ENCODE peak calls at places on chromosomes 11 and 22, in seven cellular contexts. X is heart left ventricle, D is GM23338, S is lung, Y is tibial nerve, O is endodermal cell, W is foreskin keratinocyte. E is an unnamed sample. For H3K4me1, the result is how much of the 10 kb centered on the place peaks cover.

GRCh38 chr11:100010393-100010792 is 676.7 kb upstream of the ARHGAP42 start:
- DNase-seq in W (no peak), D (peak), Y (no peak), O (peak), S (no peak), X (no peak), E (no peak)

GRCh38 chr11:94851864-94852581 is 83.9 kb downstream of the AMOTL1 start:
- DNase-seq in Y (no peak), X (no peak), O (no peak), S (no peak), W (peak), D (no peak), E (no peak)

GRCh38 chr11:95085117-95085825 is 4.4 kb upstream of the ENDOD1 start:
- DNase-seq in O (no peak), Y (no peak), S (no peak), X (no peak), W (no peak), D (no peak), E (no peak)

GRCh38 chr22:21573293-21573734 is 5.8 kb downstream of the UBE2L3 start:
- DNase-seq in X (no peak), D (no peak), Y (no peak), W (no peak), S (no peak), O (no peak), E (no peak)

GRCh38 chr11:44324787-44325525 is 15.0 kb upstream of the ALX4 start:
- DNase-seq in O (no peak), Y (no peak), X (no peak), S (no peak), W (no peak), D (no peak), E (no peak)

GRCh38 chr11:104984818-104985217 is 16.4 kb upstream of the CASP4 start:
- DNase-seq in D (no peak), W (no peak), O (no peak), Y (no peak), X (no peak), S (no peak), E (no peak)

GRCh38 chr11:66080055-66080817 is 10.2 kb downstream of the PACS1 start:
- DNase-seq in Y (peak), X (peak), S (peak), O (no peak), W (peak), D (no peak), E (no peak)

GRCh38 chr22:34976886-34977285 is 89.1 kb upstream of the ISX start:
- DNase-seq in O (no peak), S (no peak), D (no peak), X (no peak), Y (no peak), W (no peak), E (no peak)

GRCh38 chr11:107791343-107792048 is 67.1 kb downstream of the SLC35F2 start:
- DNase-seq in S (no peak), W (no peak), D (no peak), O (no peak), X (no peak), Y (peak), E (no peak)

GRCh38 chr11:131618203-131618602 is 247.8 kb downstream of the NTM start:
- DNase-seq in D (no peak), S (no peak), O (no peak), X (no peak), Y (no peak), W (no peak), E (no peak)

GRCh38 chr11:31421840-31422239 is 52.2 kb downstream of the DNAJC24 start:
- DNase-seq in X (no peak), W (no peak), D (peak), S (no peak), O (no peak), Y (no peak), E (no peak)

GRCh38 chr11:72786305-72787261 is 7.3 kb downstream of the STARD10 start:
- DNase-seq in O (no peak), S (peak), W (no peak), Y (no peak), X (no peak), D (no peak), E (no peak)

GRCh38 chr11:72789493-72790131 is 4.2 kb downstream of the STARD10 start:
- DNase-seq in Y (no peak), X (peak), D (no peak), W (no peak), S (no peak), O (no peak), E (peak)

GRCh38 chr11:72788250-72788649 is 5.6 kb downstream of the STARD10 start:
- DNase-seq in O (no peak), S (no peak), Y (no peak), W (no peak), X (no peak), D (no peak), E (no peak)

GRCh38 chr11:72784662-72785061 is 9.2 kb downstream of the STARD10 start:
- DNase-seq in D (no peak), Y (no peak), S (no peak), X (no peak), W (no peak), O (no peak), E (no peak)

DNA sequence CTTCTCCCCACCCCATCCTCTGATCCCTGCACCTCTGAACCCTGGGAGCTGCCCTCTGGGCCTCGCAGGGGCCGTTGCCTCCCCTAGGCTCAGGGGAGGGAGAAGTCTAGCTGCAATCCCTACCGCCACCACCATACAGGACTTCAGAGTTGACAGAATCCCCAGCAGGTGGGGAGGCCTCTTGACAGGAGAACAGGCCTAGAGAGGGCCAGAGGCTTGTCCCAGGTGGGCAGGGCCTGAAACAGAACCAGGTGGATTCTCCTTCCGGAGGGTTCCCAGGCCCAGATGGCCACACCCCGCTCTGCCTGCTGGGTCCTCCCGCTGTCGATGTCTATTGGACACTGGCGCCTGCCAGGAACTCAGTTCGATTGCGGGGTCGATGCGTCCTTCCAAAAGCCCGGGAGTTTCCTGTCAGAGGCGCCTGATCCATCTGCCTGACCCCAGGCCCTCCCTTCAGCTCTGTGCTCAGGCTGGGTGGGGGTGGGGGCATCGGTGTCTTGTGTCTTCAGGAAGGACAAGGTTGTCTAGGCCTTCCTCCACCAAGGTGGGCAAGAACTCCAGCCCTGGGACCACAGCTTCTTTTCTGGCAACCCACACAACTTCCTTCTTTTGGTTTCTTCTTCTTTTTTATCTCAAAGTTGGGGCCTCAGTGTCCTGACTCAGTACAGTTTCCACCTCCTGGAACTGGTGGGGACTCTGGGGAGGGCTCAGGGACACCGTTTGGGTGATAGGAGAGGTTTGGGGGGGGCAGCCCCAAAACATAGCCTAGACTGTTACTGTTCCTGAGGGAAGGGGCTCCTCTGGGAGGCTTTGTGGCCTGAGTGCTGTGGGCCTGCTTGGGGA is 6.4 kb downstream of the STARD10 start:
- DNase-seq in W (no peak), Y (no peak), S (no peak), X (no peak), O (peak), D (peak), E (no peak)
- H3K27ac ChIP-seq in W (no peak), Y (no peak), S (peak), X (no peak), O (no peak), D (peak), E (no peak)

GRCh38 chr11:114821626-114822025 is 143.3 kb downstream of the NXPE2 start:
- DNase-seq in Y (no peak), D (peak), X (no peak), S (no peak), O (peak), W (no peak), E (no peak)
- TF ChIP-seq CTCF in Y (no peak), D (no peak), X (no peak), S (no peak), O (no peak), W (no peak), E (no peak)

DNA sequence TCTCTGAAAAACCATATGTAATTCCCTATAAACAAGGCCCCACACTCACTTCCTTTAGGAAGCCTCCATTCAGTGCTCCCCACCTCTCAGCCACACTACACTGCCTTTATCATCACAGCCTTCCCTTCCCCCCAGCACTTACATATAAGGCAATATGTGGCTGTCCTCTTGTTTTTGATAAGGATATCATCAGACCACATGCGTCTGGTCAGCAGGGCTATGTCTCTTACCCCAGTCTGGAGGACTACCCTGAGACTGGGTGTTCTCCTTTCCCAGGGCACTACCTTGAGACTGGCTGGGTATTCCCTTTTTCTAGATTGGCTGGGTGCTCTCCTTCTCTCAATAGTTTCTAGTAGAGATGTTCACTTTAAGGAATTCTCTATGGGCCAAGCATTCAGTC is 7.8 kb downstream of the KCNE3 start:
- DNase-seq in S (no peak), W (no peak), Y (no peak), X (no peak), D (no peak), O (no peak), E (no peak)
- H3K4me1 ChIP-seq in S (under half), W (under half), Y (under half), X (under half), D (under half), O (under half), E (under half)

GRCh38 chr11:96388891-96389603 is 665 bp downstream of the CCDC82 start:
- DNase-seq in O (no peak), W (peak), Y (no peak), X (no peak), D (peak), S (no peak), E (no peak)

GRCh38 chr11:96391698-96392307 is 2.0 kb downstream of the JRKL start:
- DNase-seq in O (no peak), Y (no peak), X (no peak), D (no peak), S (no peak), W (no peak), E (no peak)

GRCh38 chr11:96393753-96394348 is 4.0 kb downstream of the JRKL start:
- DNase-seq in W (no peak), D (peak), S (no peak), Y (no peak), O (no peak), X (no peak), E (no peak)

GRCh38 chr11:96389604-96390402 is at the start of the genes CCDC82 and JRKL:
- DNase-seq in W (peak), O (peak), S (peak), D (peak), X (peak), Y (peak), E (peak)

DNA sequence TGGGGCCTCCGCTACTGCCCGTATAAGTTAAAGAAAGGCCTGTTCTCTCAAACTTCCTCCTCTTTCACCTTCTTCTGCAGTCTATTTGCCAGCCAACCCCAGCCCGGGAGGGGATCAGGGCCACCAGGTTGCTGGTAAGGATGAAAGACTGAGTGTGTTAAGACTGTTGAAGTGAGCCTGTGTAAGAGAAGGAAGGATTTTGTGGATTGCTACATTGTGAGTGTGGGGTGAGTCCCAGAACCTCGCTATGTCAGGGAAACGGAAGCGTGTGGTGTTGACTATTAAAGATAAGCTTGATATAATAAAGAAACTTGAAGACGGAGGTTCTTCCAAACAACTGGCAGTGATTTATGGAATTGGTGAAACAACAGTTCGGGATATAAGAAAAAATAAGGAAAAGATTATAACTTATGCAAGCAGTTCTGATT is 604 bp downstream of the JRKL start:
- DNase-seq in O (no peak), Y (peak), W (no peak), X (peak), S (no peak), D (no peak), E (no peak)
- H3K27ac ChIP-seq in O (peak), Y (peak), W (peak), X (peak), S (peak), D (peak), E (peak)

DNA sequence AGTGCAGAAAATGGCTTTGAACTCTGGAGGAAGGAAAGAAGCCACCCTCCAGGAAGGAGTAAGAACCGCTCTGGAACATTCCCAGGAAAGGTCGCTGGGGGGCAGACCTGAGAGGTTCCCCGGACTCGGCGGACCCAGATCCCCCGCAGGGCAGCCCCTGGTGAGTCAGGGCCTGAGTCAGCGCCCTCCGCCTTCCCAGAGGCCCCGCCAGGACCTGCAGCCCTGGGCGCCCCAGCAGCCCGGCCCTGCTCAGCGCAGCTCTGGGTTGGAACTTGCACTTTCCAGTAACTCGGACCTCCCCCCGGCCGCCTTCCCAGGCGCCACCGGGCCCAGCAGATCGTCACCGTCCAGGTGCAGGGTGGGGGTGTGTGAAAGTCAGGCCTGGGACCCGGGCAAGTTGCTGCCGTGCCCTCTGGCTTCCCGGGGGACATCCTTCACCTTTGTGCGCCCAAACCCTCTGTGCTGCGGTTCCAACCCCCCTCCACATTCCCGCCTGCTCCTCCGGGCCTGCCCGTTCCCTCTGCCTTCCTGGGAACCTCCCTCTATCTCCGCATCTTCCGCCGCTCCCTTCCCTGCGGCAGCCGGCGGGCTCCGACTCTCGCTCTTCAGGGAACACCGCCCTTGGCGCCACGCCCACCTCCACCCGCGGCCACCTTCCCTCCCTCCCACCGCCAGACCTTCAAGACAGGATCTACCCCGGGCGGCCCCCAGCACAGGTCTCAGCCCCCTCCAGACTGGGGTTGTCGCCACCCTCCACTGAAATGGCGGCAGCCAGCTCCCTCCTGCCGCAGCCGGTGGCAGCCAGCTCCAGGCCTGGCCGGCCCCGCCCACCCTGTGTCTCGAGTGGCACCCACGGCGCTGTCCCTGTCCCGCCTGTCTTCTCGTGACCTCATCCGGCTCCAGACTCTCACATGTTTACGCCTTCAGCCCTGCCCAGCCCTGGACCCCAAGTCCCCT is 36.8 kb upstream of the WNT7B start:
- DNase-seq in D (peak), W (peak), X (peak), O (peak), S (peak), Y (peak), E (peak)
- TF ChIP-seq CTCF in D (peak), W (peak), X (peak), O (peak), S (peak), Y (peak), E (peak)

GRCh38 chr11:47412152-47412746 is 3.9 kb downstream of the SLC39A13 start:
- DNase-seq in O (peak), X (peak), Y (no peak), D (peak), S (peak), W (no peak), E (peak)
- H3K4me1 ChIP-seq in O (under half), X (under half), Y (under half), D (under half), S (under half), W (under half), E (half or more)

GRCh38 chr11:98062714-98063113 is 958.0 kb upstream of the CNTN5 start:
- DNase-seq in O (no peak), S (no peak), Y (no peak), X (no peak), D (no peak), W (no peak), E (no peak)

GRCh38 chr11:98060759-98061158 is 960.0 kb upstream of the CNTN5 start:
- DNase-seq in X (no peak), O (no peak), Y (no peak), S (no peak), D (no peak), W (no peak), E (no peak)

GRCh38 chr11:98061858-98062257 is 958.9 kb upstream of the CNTN5 start:
- DNase-seq in Y (no peak), W (no peak), X (no peak), S (no peak), D (no peak), O (no peak), E (no peak)

GRCh38 chr11:98059488-98059887 is 961.3 kb upstream of the CNTN5 start:
- DNase-seq in Y (no peak), W (no peak), X (no peak), D (no peak), O (no peak), S (no peak), E (no peak)

GRCh38 chr11:98056945-98057344 is 963.8 kb upstream of the CNTN5 start:
- DNase-seq in D (no peak), Y (no peak), W (no peak), S (no peak), X (no peak), O (no peak), E (no peak)
- H3K27ac ChIP-seq in D (no peak), Y (no peak), W (no peak), S (no peak), X (no peak), O (no peak), E (no peak)

DNA sequence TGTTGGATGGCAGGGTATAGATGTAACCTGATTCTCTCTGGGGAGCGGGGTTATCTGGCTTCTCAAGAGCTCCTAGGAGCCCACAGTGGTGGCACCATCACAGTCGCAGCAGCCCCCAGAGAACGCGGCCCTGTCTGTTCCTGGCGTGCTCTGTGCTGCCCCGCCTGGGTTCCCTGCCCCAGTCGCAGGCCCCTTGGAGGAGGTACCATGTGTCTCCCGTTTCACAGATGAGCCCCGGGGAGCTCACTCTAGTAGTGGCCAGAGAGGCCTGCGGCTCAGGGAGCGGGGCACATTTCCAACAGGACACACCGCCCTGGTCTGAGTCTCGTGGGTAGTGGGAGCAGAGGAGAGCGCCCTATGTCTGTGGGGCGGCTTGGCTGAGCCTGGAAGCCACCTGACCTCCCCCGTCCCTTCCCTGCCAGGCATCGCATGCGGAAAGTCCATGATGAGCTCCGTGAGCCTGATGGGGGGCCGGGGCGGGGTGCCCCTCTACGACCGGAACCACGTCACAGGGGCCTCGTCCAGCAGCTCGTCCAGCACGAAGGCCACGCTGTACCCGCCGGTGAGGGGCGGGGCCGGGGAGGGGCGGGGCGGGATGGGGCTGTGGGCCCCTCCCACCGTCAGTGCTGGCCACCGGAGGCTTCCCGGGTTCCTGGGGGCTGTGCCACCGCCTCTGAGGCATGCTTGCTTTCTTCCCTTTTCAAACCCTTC is 21.0 kb upstream of the PPP6R3 start:
- DNase-seq in Y (no peak), X (no peak), O (peak), D (peak), S (no peak), W (no peak), E (no peak)
- TF ChIP-seq CTCF in Y (no peak), X (no peak), O (no peak), D (no peak), S (no peak), W (no peak), E (no peak)

GRCh38 chr22:31223786-31224191 is 11.7 kb downstream of the LIMK2 start:
- DNase-seq in D (no peak), X (no peak), Y (no peak), O (no peak), W (no peak), S (no peak), E (no peak)

GRCh38 chr22:31229402-31230140 is 17.5 kb downstream of the LIMK2 start:
- DNase-seq in O (no peak), X (peak), Y (no peak), S (no peak), D (peak), W (no peak), E (peak)

GRCh38 chr22:31230155-31230870 is 18.2 kb downstream of the LIMK2 start:
- DNase-seq in O (no peak), W (no peak), S (no peak), X (no peak), D (no peak), Y (peak), E (no peak)

GRCh38 chr22:31228425-31228824 is 16.3 kb downstream of the LIMK2 start:
- DNase-seq in X (no peak), D (no peak), O (no peak), S (no peak), W (no peak), Y (no peak), E (no peak)

GRCh38 chr22:31227186-31227585 is 15.1 kb downstream of the LIMK2 start:
- DNase-seq in O (no peak), S (no peak), W (no peak), Y (no peak), D (no peak), X (no peak), E (no peak)
- H3K4me1 ChIP-seq in O (under half), S (under half), W (under half), Y (under half), D (under half), X (under half), E (half or more)

DNA sequence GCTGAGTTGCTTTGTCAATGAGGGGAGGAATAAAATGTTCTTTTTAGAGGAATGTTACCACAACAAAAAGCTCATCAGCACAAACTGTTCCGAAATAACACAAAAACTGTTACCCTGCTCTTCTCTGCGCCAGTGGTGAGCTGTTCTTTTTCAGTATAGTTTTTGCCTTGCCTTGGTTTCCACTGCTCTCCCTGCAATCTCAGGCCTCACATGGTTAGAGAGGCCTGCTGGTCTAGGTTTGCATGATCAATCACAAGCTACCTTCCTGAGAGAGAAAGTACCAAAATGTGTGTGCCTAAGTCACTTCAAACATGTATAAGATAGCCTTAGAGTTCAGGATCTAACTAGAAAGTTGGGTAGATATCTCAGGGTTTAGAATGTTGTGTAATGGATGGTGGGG is 114.6 kb downstream of the STIM1 start:
- DNase-seq in D (no peak), Y (no peak), S (no peak), W (no peak), X (no peak), O (no peak), E (no peak)
- H3K27ac ChIP-seq in D (no peak), Y (no peak), S (no peak), W (no peak), X (no peak), O (no peak), E (no peak)

E was measured in left ventricle myocardium inferior.